ENCODE peak calls at places on chromosomes 12 and 14, in four cellular contexts. K, P, X and S are unnamed samples.

GRCh38 chr14:91173221-91173670 is 59.4 kb downstream of the DGLUCY start:
- DNase-seq in K (peak; percentile 73), P (peak; percentile 90), X (peak; percentile 84), S (peak; percentile 79)

GRCh38 chr14:54282849-54283248 is 114.0 kb upstream of the CDKN3 start:
- DNase-seq in K (no peak), P (peak; percentile 53), X (no peak), S (no peak)

GRCh38 chr12:75631809-75632208 is 120.4 kb upstream of the KRR1 start:
- DNase-seq in K (no peak), P (no peak), X (no peak), S (no peak)

GRCh38 chr12:92462049-92462448 is 240.7 kb upstream of the PLEKHG7 start:
- DNase-seq in K (no peak), P (no peak), X (no peak), S (no peak)

GRCh38 chr14:56213288-56213687 is 95.1 kb downstream of the PELI2 start:
- DNase-seq in K (no peak), P (no peak), X (no peak), S (no peak)

GRCh38 chr12:28114488-28114887 is 75.8 kb upstream of the CCDC91 start:
- DNase-seq in K (no peak), P (no peak), X (no peak), S (no peak)

GRCh38 chr14:24826390-24826789 is 192.4 kb upstream of the GZMB start:
- DNase-seq in K (no peak), P (no peak), X (no peak), S (no peak)

GRCh38 chr14:71931492-71932228 is 569 bp upstream of the RGS6 start:
- DNase-seq in K (peak; percentile 46), P (no peak), X (peak; percentile 51), S (peak; percentile 10)

GRCh38 chr12:114658002-114658441 is 26.0 kb downstream of the TBX3 start:
- DNase-seq in K (no peak), P (no peak), X (no peak), S (no peak)

GRCh38 chr12:73863541-73863940 is 674.1 kb upstream of the ATXN7L3B start:
- DNase-seq in K (no peak), P (no peak), X (no peak), S (no peak)

GRCh38 chr14:89926709-89927108 is 27.8 kb downstream of the EFCAB11 start:
- DNase-seq in K (no peak), P (no peak), X (no peak), S (no peak)

GRCh38 chr12:118271770-118272417 is 100.8 kb downstream of the TAOK3 start:
- DNase-seq in K (no peak), P (no peak), X (no peak), S (no peak)

GRCh38 chr14:99393059-99393655 is 87.5 kb downstream of the SETD3 start:
- DNase-seq in K (no peak), P (no peak), X (peak; percentile 58), S (peak; percentile 42)